ENCODE peak calls at places on chromosomes 4 and X, in ten cellular contexts. One of them, this sample, is unnamed.

GRCh38 chr4:113784497-113785254 is 23.1 kb upstream of the CAMK2D start:
- DNase-seq in germinal center: no peak
- DNase-seq in RPMI7951: peak
- DNase-seq in SJSA1: peak
- DNase-seq in transverse colon: no peak
- DNase-seq in NCI-H1417: no peak
- DNase-seq in left cardiac atrium: no peak
- DNase-seq in progenitor cell of endocrine pancreas: no peak
- DNase-seq in mucosa of descending colon: no peak
- DNase-seq in NCI-H774: no peak
- DNase-seq in this sample: no peak

GRCh38 chrX:111467896-111468295 is 43.5 kb upstream of the SERTM2 start:
- DNase-seq in NCI-H1417: peak
- DNase-seq in NCI-H774: no peak
- DNase-seq in mucosa of descending colon: no peak
- DNase-seq in transverse colon: no peak
- DNase-seq in left cardiac atrium: peak
- DNase-seq in progenitor cell of endocrine pancreas: no peak
- DNase-seq in germinal center: no peak
- DNase-seq in RPMI7951: no peak
- DNase-seq in SJSA1: no peak
- DNase-seq in this sample: peak

GRCh38 chrX:53093177-53093655 is 726 bp upstream of the KANTR start:
- DNase-seq in left cardiac atrium: peak
- DNase-seq in RPMI7951: peak
- DNase-seq in NCI-H774: peak
- DNase-seq in transverse colon: peak
- DNase-seq in NCI-H1417: peak
- DNase-seq in SJSA1: peak
- DNase-seq in mucosa of descending colon: peak
- DNase-seq in progenitor cell of endocrine pancreas: peak
- DNase-seq in germinal center: peak
- DNase-seq in this sample: peak

GRCh38 chr4:41507292-41507933 is 30.5 kb upstream of the LIMCH1 start:
- DNase-seq in NCI-H1417: no peak
- DNase-seq in progenitor cell of endocrine pancreas: no peak
- DNase-seq in mucosa of descending colon: no peak
- DNase-seq in transverse colon: no peak
- DNase-seq in RPMI7951: no peak
- DNase-seq in SJSA1: no peak
- DNase-seq in left cardiac atrium: no peak
- DNase-seq in NCI-H774: no peak
- DNase-seq in germinal center: no peak
- DNase-seq in this sample: no peak

GRCh38 chr4:77347341-77347740 is 190.3 kb downstream of the CCNG2 start:
- DNase-seq in transverse colon: peak
- DNase-seq in germinal center: no peak
- DNase-seq in RPMI7951: no peak
- DNase-seq in progenitor cell of endocrine pancreas: no peak
- DNase-seq in NCI-H1417: no peak
- DNase-seq in mucosa of descending colon: no peak
- DNase-seq in left cardiac atrium: no peak
- DNase-seq in SJSA1: no peak
- DNase-seq in NCI-H774: no peak
- DNase-seq in this sample: no peak

GRCh38 chr4:5996641-5997040 is 21.6 kb downstream of the C4orf50 start:
- DNase-seq in left cardiac atrium: no peak
- DNase-seq in germinal center: no peak
- DNase-seq in progenitor cell of endocrine pancreas: no peak
- DNase-seq in NCI-H1417: peak
- DNase-seq in RPMI7951: no peak
- DNase-seq in mucosa of descending colon: no peak
- DNase-seq in SJSA1: no peak
- DNase-seq in transverse colon: no peak
- DNase-seq in NCI-H774: no peak
- DNase-seq in this sample: no peak

GRCh38 chrX:121876316-121876715 is 828.9 kb downstream of the GLUD2 start:
- DNase-seq in germinal center: no peak
- DNase-seq in SJSA1: peak
- DNase-seq in NCI-H774: no peak
- DNase-seq in progenitor cell of endocrine pancreas: no peak
- DNase-seq in NCI-H1417: no peak
- DNase-seq in RPMI7951: peak
- DNase-seq in mucosa of descending colon: no peak
- DNase-seq in left cardiac atrium: no peak
- DNase-seq in transverse colon: no peak
- DNase-seq in this sample: no peak

GRCh38 chr4:131337956-131338355 is 1811.1 kb upstream of the PCDH10 start:
- DNase-seq in RPMI7951: no peak
- DNase-seq in SJSA1: no peak
- DNase-seq in NCI-H774: no peak
- DNase-seq in germinal center: no peak
- DNase-seq in NCI-H1417: no peak
- DNase-seq in left cardiac atrium: no peak
- DNase-seq in progenitor cell of endocrine pancreas: no peak
- DNase-seq in transverse colon: no peak
- DNase-seq in mucosa of descending colon: no peak
- DNase-seq in this sample: peak

GRCh38 chr4:128810331-128810870 is 901 bp downstream of the JADE1 start:
- DNase-seq in germinal center: peak
- DNase-seq in NCI-H1417: no peak
- DNase-seq in SJSA1: no peak
- DNase-seq in mucosa of descending colon: peak
- DNase-seq in transverse colon: peak
- DNase-seq in progenitor cell of endocrine pancreas: no peak
- DNase-seq in NCI-H774: peak
- DNase-seq in left cardiac atrium: no peak
- DNase-seq in RPMI7951: no peak
- DNase-seq in this sample: peak

GRCh38 chr4:100311181-100311580 is 120.9 kb upstream of the DDIT4L start:
- DNase-seq in germinal center: no peak
- DNase-seq in RPMI7951: no peak
- DNase-seq in SJSA1: no peak
- DNase-seq in progenitor cell of endocrine pancreas: no peak
- DNase-seq in left cardiac atrium: no peak
- DNase-seq in mucosa of descending colon: no peak
- DNase-seq in NCI-H774: no peak
- DNase-seq in NCI-H1417: no peak
- DNase-seq in transverse colon: no peak
- DNase-seq in this sample: peak

GRCh38 chrX:55908685-55909212 is 191.2 kb downstream of the RRAGB start:
- DNase-seq in SJSA1: peak
- DNase-seq in transverse colon: peak
- DNase-seq in germinal center: peak
- DNase-seq in left cardiac atrium: no peak
- DNase-seq in NCI-H1417: no peak
- DNase-seq in progenitor cell of endocrine pancreas: no peak
- DNase-seq in NCI-H774: no peak
- DNase-seq in mucosa of descending colon: peak
- DNase-seq in RPMI7951: peak
- DNase-seq in this sample: no peak

GRCh38 chr4:21801661-21802355 is 146.8 kb downstream of the KCNIP4 start:
- DNase-seq in NCI-H1417: no peak
- DNase-seq in transverse colon: no peak
- DNase-seq in left cardiac atrium: no peak
- DNase-seq in progenitor cell of endocrine pancreas: no peak
- DNase-seq in germinal center: no peak
- DNase-seq in SJSA1: peak
- DNase-seq in mucosa of descending colon: no peak
- DNase-seq in RPMI7951: no peak
- DNase-seq in NCI-H774: no peak
- DNase-seq in this sample: no peak

GRCh38 chr4:1192493-1193205 is 20.3 kb upstream of the SPON2 start:
- DNase-seq in mucosa of descending colon: peak
- DNase-seq in left cardiac atrium: peak
- DNase-seq in progenitor cell of endocrine pancreas: no peak
- DNase-seq in RPMI7951: peak
- DNase-seq in germinal center: no peak
- DNase-seq in NCI-H774: no peak
- DNase-seq in transverse colon: peak
- DNase-seq in SJSA1: no peak
- DNase-seq in NCI-H1417: no peak
- DNase-seq in this sample: no peak

GRCh38 chr4:152456609-152457008 is 79.3 kb downstream of the FBXW7 start:
- DNase-seq in mucosa of descending colon: no peak
- DNase-seq in progenitor cell of endocrine pancreas: no peak
- DNase-seq in RPMI7951: no peak
- DNase-seq in SJSA1: no peak
- DNase-seq in left cardiac atrium: no peak
- DNase-seq in NCI-H1417: no peak
- DNase-seq in NCI-H774: no peak
- DNase-seq in germinal center: no peak
- DNase-seq in transverse colon: no peak
- DNase-seq in this sample: no peak

GRCh38 chr4:113474017-113474416 is 287.5 kb downstream of the CAMK2D start:
- DNase-seq in progenitor cell of endocrine pancreas: no peak
- DNase-seq in RPMI7951: peak
- DNase-seq in transverse colon: no peak
- DNase-seq in NCI-H774: no peak
- DNase-seq in SJSA1: peak
- DNase-seq in left cardiac atrium: no peak
- DNase-seq in germinal center: no peak
- DNase-seq in NCI-H1417: no peak
- DNase-seq in mucosa of descending colon: no peak
- DNase-seq in this sample: no peak

GRCh38 chrX:110847334-110847733 is 51.7 kb upstream of the CHRDL1 start:
- DNase-seq in mucosa of descending colon: no peak
- DNase-seq in left cardiac atrium: no peak
- DNase-seq in RPMI7951: peak
- DNase-seq in transverse colon: no peak
- DNase-seq in progenitor cell of endocrine pancreas: peak
- DNase-seq in SJSA1: peak
- DNase-seq in NCI-H1417: peak
- DNase-seq in NCI-H774: peak
- DNase-seq in germinal center: peak
- DNase-seq in this sample: peak

GRCh38 chrX:124346064-124346876 is at the start of gene SH2D1A:
- DNase-seq in progenitor cell of endocrine pancreas: no peak
- DNase-seq in SJSA1: no peak
- DNase-seq in mucosa of descending colon: no peak
- DNase-seq in RPMI7951: no peak
- DNase-seq in left cardiac atrium: no peak
- DNase-seq in NCI-H1417: no peak
- DNase-seq in germinal center: no peak
- DNase-seq in NCI-H774: no peak
- DNase-seq in transverse colon: no peak
- DNase-seq in this sample: no peak

GRCh38 chr4:122539861-122540465 is 80.9 kb downstream of the IL21 start:
- DNase-seq in left cardiac atrium: no peak
- DNase-seq in NCI-H774: no peak
- DNase-seq in NCI-H1417: no peak
- DNase-seq in germinal center: no peak
- DNase-seq in mucosa of descending colon: no peak
- DNase-seq in SJSA1: no peak
- DNase-seq in progenitor cell of endocrine pancreas: no peak
- DNase-seq in transverse colon: no peak
- DNase-seq in RPMI7951: no peak
- DNase-seq in this sample: no peak

GRCh38 chr4:152735302-152735917 is 44.1 kb downstream of the TIGD4 start:
- DNase-seq in SJSA1: peak
- DNase-seq in NCI-H1417: peak
- DNase-seq in germinal center: peak
- DNase-seq in progenitor cell of endocrine pancreas: no peak
- DNase-seq in NCI-H774: no peak
- DNase-seq in left cardiac atrium: no peak
- DNase-seq in RPMI7951: peak
- DNase-seq in mucosa of descending colon: no peak
- DNase-seq in transverse colon: no peak
- DNase-seq in this sample: peak

GRCh38 chr4:73281982-73282381 is 23.4 kb upstream of the ANKRD17 start:
- DNase-seq in germinal center: no peak
- DNase-seq in NCI-H774: no peak
- DNase-seq in SJSA1: no peak
- DNase-seq in NCI-H1417: no peak
- DNase-seq in RPMI7951: no peak
- DNase-seq in transverse colon: no peak
- DNase-seq in mucosa of descending colon: no peak
- DNase-seq in left cardiac atrium: no peak
- DNase-seq in progenitor cell of endocrine pancreas: no peak
- DNase-seq in this sample: no peak